ENCODE peak calls at places on chromosomes 16 and 17, in four cellular contexts. N is epithelial cell of esophagus, J is fibroblast of lung, X is astrocyte. Z is an unnamed sample.
A peak's percentile ranks its signal among the peaks of the same experiment; 100 is the strongest.

GRCh38 chr16:85612191-85612800 is 826 bp upstream of the GSE1 start:
- DNase-seq in N (peak; percentile 96), J (peak; percentile 95), X (peak; percentile 91), Z (peak; percentile 59)

GRCh38 chr16:18782697-18783429 is 7.3 kb downstream of the RPS15A start:
- DNase-seq in N (no peak), J (no peak), X (no peak), Z (no peak)

GRCh38 chr16:47162670-47163420 is 19.1 kb upstream of the NETO2 start:
- DNase-seq in N (no peak), J (peak; percentile 64), X (peak; percentile 49), Z (no peak)

GRCh38 chr16:24508614-24509013 is 30.8 kb upstream of the RBBP6 start:
- DNase-seq in N (peak; percentile 91), J (peak; percentile 83), X (peak; percentile 74), Z (peak; percentile 78)

GRCh38 chr16:84633622-84634021 is 14.7 kb upstream of the KLHL36 start:
- DNase-seq in N (no peak), J (no peak), X (no peak), Z (peak; percentile 84)

GRCh38 chr16:2016407-2016922 is 3.1 kb upstream of the NPW start:
- DNase-seq in N (no peak), J (no peak), X (no peak), Z (no peak)

GRCh38 chr16:58471209-58471975 is 28.6 kb upstream of the NDRG4 start:
- DNase-seq in N (no peak), J (no peak), X (no peak), Z (no peak)

GRCh38 chr17:3157218-3157617 is 29.9 kb upstream of the OR1G1 start:
- DNase-seq in N (no peak), J (no peak), X (no peak), Z (no peak)

GRCh38 chr16:72481419-72481818 is 309.5 kb upstream of the PMFBP1 start:
- DNase-seq in N (no peak), J (peak; percentile 42), X (no peak), Z (no peak)

GRCh38 chr17:29577009-29577777 is 8.7 kb downstream of the TP53I13 start:
- DNase-seq in N (no peak), J (no peak), X (no peak), Z (no peak)

GRCh38 chr16:50627419-50627818 is 53.7 kb downstream of the SNX20 start:
- DNase-seq in N (peak; percentile 25), J (peak; percentile 37), X (peak; percentile 16), Z (peak; percentile 28)
- TF ChIP-seq CTCF in N (peak; percentile 34), J (peak; percentile 49), X (no peak), Z (peak; percentile 42)

GRCh38 chr17:61758430-61758829 is 104.9 kb downstream of the BRIP1 start:
- DNase-seq in N (no peak), J (no peak), X (no peak), Z (no peak)
- H3K4me3 ChIP-seq in N (no peak overlapping the region), J (no peak overlapping the region), X (no peak overlapping the region), Z (no peak overlapping the region)

DNA sequence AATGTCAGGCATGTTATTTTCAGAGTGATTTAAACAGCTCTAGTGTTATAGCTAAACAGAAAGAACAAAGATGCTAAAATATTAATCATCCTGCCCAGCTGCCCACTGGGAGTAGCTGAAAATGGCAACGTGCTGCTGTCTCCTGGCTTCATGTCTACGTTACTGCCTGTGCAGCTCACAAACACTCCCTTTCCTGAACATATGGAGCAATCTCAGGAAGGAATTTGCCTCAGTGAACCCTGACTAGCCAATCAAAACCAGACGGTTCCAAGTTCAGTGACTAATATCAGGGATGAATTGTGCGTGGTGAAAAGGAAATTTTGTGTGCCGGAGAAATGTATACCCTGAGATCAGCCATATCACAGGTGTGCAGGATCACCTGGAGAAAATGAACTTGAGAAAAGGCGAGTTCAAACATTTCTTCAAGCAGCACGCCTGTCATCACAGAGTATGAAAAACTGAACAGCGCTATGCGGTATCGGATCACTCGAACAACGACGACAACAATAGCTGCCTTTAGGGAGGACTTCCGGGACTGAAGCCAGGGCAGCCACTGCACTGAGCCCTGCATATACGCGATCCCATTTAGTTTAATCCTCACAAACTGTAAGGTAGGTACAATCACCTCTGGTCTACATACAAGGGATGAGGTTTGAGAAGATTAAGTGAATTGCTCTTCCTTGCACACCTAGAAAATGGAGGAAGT is 110.3 kb downstream of the STX8 start:
- DNase-seq in N (peak; percentile 82), J (peak; percentile 84), X (peak; percentile 82), Z (peak; percentile 83)
- TF ChIP-seq CTCF in N (peak; percentile 21), J (no peak), X (no peak), Z (peak; percentile 58)

GRCh38 chr17:35761601-35762000 is 914 bp downstream of the C17orf50 start:
- DNase-seq in N (no peak), J (no peak), X (no peak), Z (no peak)

GRCh38 chr17:35765731-35766488 is 5.2 kb downstream of the C17orf50 start:
- DNase-seq in N (no peak), J (no peak), X (no peak), Z (no peak)

GRCh38 chr17:35765086-35765710 is 4.5 kb downstream of the C17orf50 start:
- DNase-seq in N (no peak), J (no peak), X (no peak), Z (no peak)

GRCh38 chr17:35764123-35764991 is 3.7 kb downstream of the C17orf50 start:
- DNase-seq in N (peak; percentile 86), J (peak; percentile 75), X (peak; percentile 58), Z (peak; percentile 84)

GRCh38 chr17:35763767-35764122 is 3.1 kb downstream of the C17orf50 start:
- DNase-seq in N (no peak), J (no peak), X (no peak), Z (no peak)
- H3K4me3 ChIP-seq in N (peak overlapping the region; percentile 27), J (no peak overlapping the region), X (no peak overlapping the region), Z (peak overlapping the region; percentile 49)

GRCh38 chr17:72661093-72661944 is 431.2 kb downstream of the SLC39A11 start:
- DNase-seq in N (peak; percentile 99), J (peak; percentile 51), X (peak; percentile 31), Z (no peak)
- TF ChIP-seq CTCF in N (peak; percentile 66), J (no peak), X (no peak), Z (peak; percentile 36)

GRCh38 chr17:8380049-8380448 is 2.9 kb downstream of the RPL26 start:
- DNase-seq in N (no peak), J (no peak), X (no peak), Z (no peak)
- H3K4me3 ChIP-seq in N (peak overlapping the region; percentile 0), J (peak overlapping the region; percentile 99), X (peak overlapping the region; percentile 35), Z (no peak overlapping the region)

GRCh38 chr17:17990282-17990681 is 17.6 kb downstream of the DRC3 start:
- DNase-seq in N (peak; percentile 51), J (peak; percentile 8), X (no peak), Z (no peak)

GRCh38 chr17:17993366-17993765 is 20.7 kb downstream of the DRC3 start:
- DNase-seq in N (no peak), J (no peak), X (no peak), Z (no peak)

GRCh38 chr17:17993852-17994251 is 21.2 kb downstream of the DRC3 start:
- DNase-seq in N (no peak), J (no peak), X (no peak), Z (no peak)

GRCh38 chr17:17994770-17995169 is 22.1 kb downstream of the DRC3 start:
- DNase-seq in N (peak; percentile 46), J (no peak), X (no peak), Z (peak; percentile 44)

GRCh38 chr17:17994271-17994670 is 21.6 kb downstream of the DRC3 start:
- DNase-seq in N (peak; percentile 34), J (no peak), X (no peak), Z (peak; percentile 45)
- TF ChIP-seq CTCF in N (no peak), J (peak; percentile 24), X (peak; percentile 29), Z (peak; percentile 51)

DNA sequence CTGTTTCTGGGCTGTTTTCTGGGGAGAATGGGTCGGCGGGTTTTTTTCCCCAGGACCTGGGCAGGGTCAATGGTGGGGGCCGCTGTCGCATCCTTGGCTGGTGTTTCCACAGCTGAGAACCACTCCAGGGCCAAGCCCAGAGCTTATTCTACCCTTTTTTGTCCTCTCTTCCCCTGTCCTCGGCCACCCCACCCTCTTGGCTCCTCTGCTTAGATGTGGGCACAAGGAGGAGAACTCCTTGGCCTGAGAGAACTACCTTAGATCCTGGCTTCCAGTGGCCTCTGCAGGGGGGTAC is 4.0 kb downstream of the NOD2 start:
- DNase-seq in N (no peak), J (no peak), X (no peak), Z (no peak)
- H3K4me3 ChIP-seq in N (no peak overlapping the region), J (no peak overlapping the region), X (no peak overlapping the region), Z (no peak overlapping the region)

GRCh38 chr17:71117461-71117860 is 948.1 kb downstream of the KCNJ2 start:
- DNase-seq in N (no peak), J (peak; percentile 73), X (peak; percentile 73), Z (peak; percentile 80)

GRCh38 chr17:71115669-71115972 is 946.3 kb downstream of the KCNJ2 start:
- DNase-seq in N (no peak), J (no peak), X (no peak), Z (peak; percentile 36)

GRCh38 chr17:71114911-71115668 is 945.8 kb downstream of the KCNJ2 start:
- DNase-seq in N (no peak), J (no peak), X (no peak), Z (no peak)

GRCh38 chr17:71118039-71118438 is 948.7 kb downstream of the KCNJ2 start:
- DNase-seq in N (peak; percentile 64), J (peak; percentile 19), X (no peak), Z (peak; percentile 26)
- TF ChIP-seq CTCF in N (peak; percentile 64), J (no peak), X (peak; percentile 29), Z (peak; percentile 33)